ENCODE peak calls at places on chromosomes 2 and 18, in seven cellular contexts. K is NCI-H1436, L is T-helper 9 cell, F is EH, T is AG09319, H is NCI-H460, E is uterus. Z is an unnamed sample.

GRCh38 chr2:158600155-158600802 is 143.5 kb downstream of the PKP4 start:
- DNase-seq in K (no peak), L (no peak), F (peak), T (peak), H (peak), E (no peak), Z (no peak)

GRCh38 chr2:168371273-168371992 is 84.6 kb upstream of the CERS6 start:
- DNase-seq in K (no peak), L (no peak), F (no peak), T (no peak), H (no peak), E (no peak), Z (no peak)

GRCh38 chr2:164430166-164430783 is 191.0 kb downstream of the GRB14 start:
- DNase-seq in K (peak), L (no peak), F (peak), T (peak), H (peak), E (no peak), Z (peak)

GRCh38 chr2:195486987-195487644 is 169.9 kb upstream of the SLC39A10 start:
- DNase-seq in K (no peak), L (no peak), F (peak), T (no peak), H (peak), E (no peak), Z (no peak)

GRCh38 chr18:7684966-7685365 is 117.8 kb downstream of the PTPRM start:
- DNase-seq in K (no peak), L (no peak), F (peak), T (no peak), H (no peak), E (no peak), Z (no peak)

GRCh38 chr2:46703588-46703987 is 212.0 kb downstream of the MCFD2 start:
- DNase-seq in K (no peak), L (no peak), F (no peak), T (no peak), H (no peak), E (no peak), Z (peak)

GRCh38 chr2:230891108-230891507 is 26.4 kb downstream of the ITM2C start:
- DNase-seq in K (no peak), L (no peak), F (peak), T (no peak), H (no peak), E (no peak), Z (no peak)

GRCh38 chr18:6352275-6352674 is 62.4 kb downstream of the L3MBTL4 start:
- DNase-seq in K (no peak), L (no peak), F (no peak), T (no peak), H (no peak), E (no peak), Z (no peak)

GRCh38 chr2:85265304-85265703 is 62.5 kb downstream of the TGOLN2 start:
- DNase-seq in K (no peak), L (no peak), F (no peak), T (no peak), H (no peak), E (peak), Z (no peak)

GRCh38 chr2:192025607-192026006 is 169.1 kb downstream of the TMEFF2 start:
- DNase-seq in K (no peak), L (no peak), F (no peak), T (no peak), H (no peak), E (no peak), Z (no peak)

GRCh38 chr2:224836263-224836662 is 120.1 kb upstream of the CCDC195 start:
- DNase-seq in K (no peak), L (no peak), F (peak), T (no peak), H (no peak), E (no peak), Z (no peak)

Z was measured in GM20000.